ENCODE peak calls at places on chromosomes 11 and 22, in four cellular contexts. M is H9, X is NT2/D1, U is MM.1S. V is an unnamed sample.
A peak's percentile ranks its signal among the peaks of the same experiment; 100 is the strongest.

GRCh38 chr22:49169074-49169744 is 658.5 kb downstream of the BRD1 start:
- DNase-seq in M (no peak), X (no peak), U (no peak), V (no peak)

GRCh38 chr22:29457730-29458129 is 19.3 kb downstream of the RFPL1 start:
- DNase-seq in U (peak; percentile 47), X (peak; percentile 54), M (peak; percentile 84), V (peak; percentile 70)

GRCh38 chr11:62732830-62733229 is 4.5 kb downstream of the TTC9C start:
- DNase-seq in X (no peak), U (peak; percentile 34), M (no peak), V (no peak)

GRCh38 chr11:111573821-111574249 is 28.4 kb upstream of the SIK2 start:
- DNase-seq in M (no peak), U (no peak), X (no peak), V (no peak)

GRCh38 chr11:31725176-31725575 is 85.9 kb downstream of the PAX6 start:
- DNase-seq in M (no peak), X (no peak), U (no peak), V (no peak)

GRCh38 chr11:44926036-44926435 is 24.6 kb downstream of the TP53I11 start:
- DNase-seq in U (no peak), X (no peak), M (no peak), V (no peak)

GRCh38 chr22:23925020-23925606 is 30.9 kb downstream of the MIF start:
- DNase-seq in X (no peak), U (no peak), M (no peak), V (no peak)

GRCh38 chr11:67057410-67057757 is 737 bp downstream of the RHOD start:
- DNase-seq in U (no peak), X (no peak), M (no peak), V (no peak)

GRCh38 chr11:47508595-47509555 is 44.1 kb downstream of the CELF1 start:
- DNase-seq in U (no peak), M (no peak), X (no peak), V (no peak)

GRCh38 chr11:46633291-46634217 is 16.2 kb downstream of the ATG13 start:
- DNase-seq in U (no peak), M (no peak), X (no peak), V (no peak)

GRCh38 chr11:67499808-67500793 is 5.1 kb downstream of the PITPNM1 start:
- DNase-seq in M (no peak), X (no peak), U (no peak), V (no peak)

GRCh38 chr22:43521716-43522115 is 109.9 kb downstream of the MPPED1 start:
- DNase-seq in X (no peak), M (no peak), U (no peak), V (no peak)

GRCh38 chr11:14518820-14519219 is 1.4 kb downstream of the PSMA1 start:
- DNase-seq in M (no peak), X (no peak), U (peak; percentile 26), V (no peak)

GRCh38 chr22:30160926-30161546 is 80.8 kb downstream of the HORMAD2 start:
- DNase-seq in X (no peak), U (no peak), M (no peak), V (no peak)

GRCh38 chr11:117443269-117444186 is 115.9 kb downstream of the CEP164 start:
- DNase-seq in X (peak; percentile 49), U (no peak), M (peak; percentile 86), V (peak; percentile 77)

GRCh38 chr22:39299829-39300178 is 19.6 kb downstream of the RPL3 start:
- DNase-seq in X (no peak), M (no peak), U (no peak), V (no peak)

GRCh38 chr11:75966546-75967287 is 151.7 kb downstream of the UVRAG start:
- DNase-seq in U (no peak), M (no peak), X (no peak), V (no peak)

GRCh38 chr11:20865161-20865560 is 195.8 kb downstream of the NELL1 start:
- DNase-seq in U (no peak), M (no peak), X (no peak), V (no peak)

GRCh38 chr11:102476812-102477211 is 24.2 kb upstream of the TMEM123 start:
- DNase-seq in U (peak; percentile 82), M (no peak), X (no peak), V (no peak)

GRCh38 chr11:75303544-75304224 is 47.8 kb downstream of the ARRB1 start:
- DNase-seq in U (no peak), X (no peak), M (peak; percentile 62), V (no peak)

GRCh38 chr11:10899542-10899830 is 41.6 kb upstream of the ZBED5 start:
- DNase-seq in X (no peak), M (no peak), U (no peak), V (no peak)

GRCh38 chr11:108466405-108466804 is 924 bp downstream of the C11orf65 start:
- DNase-seq in U (no peak), X (no peak), M (no peak), V (no peak)

GRCh38 chr11:41189711-41190477 is 269.6 kb downstream of the LRRC4C start:
- DNase-seq in U (no peak), M (no peak), X (no peak), V (no peak)

GRCh38 chr11:69734841-69735240 is 31.0 kb upstream of the FGF19 start:
- DNase-seq in M (no peak), U (no peak), X (no peak), V (no peak)

GRCh38 chr11:114928260-114928870 is 250.0 kb downstream of the NXPE2 start:
- DNase-seq in M (no peak), X (no peak), U (no peak), V (no peak)

GRCh38 chr22:31734512-31734911 is 15.4 kb downstream of the PRR14L start:
- DNase-seq in U (no peak), X (no peak), M (no peak), V (no peak)

GRCh38 chr22:38230108-38230825 is 28.5 kb downstream of the MAFF start:
- DNase-seq in M (peak; percentile 70), U (no peak), X (peak; percentile 18), V (no peak)

GRCh38 chr11:118569670-118570069 is 2.5 kb upstream of the ARCN1 start:
- DNase-seq in U (no peak), X (no peak), M (no peak), V (no peak)

GRCh38 chr11:124301482-124301881 is 12.3 kb downstream of the OR8D1 start:
- DNase-seq in U (no peak), M (no peak), X (no peak), V (no peak)

GRCh38 chr11:17508306-17508705 is 31.7 kb upstream of the ABCC8 start:
- DNase-seq in X (no peak), U (no peak), M (no peak), V (no peak)

GRCh38 chr11:86727105-86727504 is 54.7 kb upstream of the ME3 start:
- DNase-seq in X (no peak), U (no peak), M (no peak), V (no peak)

GRCh38 chr11:101390539-101390938 is 193.3 kb downstream of the TRPC6 start:
- DNase-seq in M (no peak), U (no peak), X (no peak), V (no peak)

GRCh38 chr11:18364495-18365047 is 29.8 kb upstream of the LDHA start:
- DNase-seq in M (no peak), X (no peak), U (no peak), V (no peak)

DNA sequence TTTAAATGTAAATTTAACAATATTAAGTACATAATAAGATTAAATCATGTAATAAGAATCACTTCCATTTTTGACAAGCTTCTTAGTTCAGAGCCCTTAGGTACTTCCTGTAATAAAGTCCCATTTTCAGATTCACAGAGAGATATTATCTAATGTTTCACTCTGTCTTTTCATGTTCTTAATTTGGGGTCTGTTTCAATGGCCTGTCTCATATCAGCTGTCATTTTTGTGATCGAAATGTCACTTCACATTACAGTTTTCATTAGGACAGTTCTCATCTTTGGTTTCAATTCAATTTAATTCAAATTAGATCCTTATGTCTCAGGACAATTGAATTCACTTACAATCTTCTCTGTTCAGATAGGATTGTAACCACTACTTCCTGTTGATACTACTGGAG is 22.6 kb upstream of the OLFML1 start:
- DNase-seq in U (no peak), X (no peak), M (no peak), V (no peak)
- H3K9ac ChIP-seq in U (no peak overlapping the region), X (no peak overlapping the region), M (no peak overlapping the region), V (no peak overlapping the region)

GRCh38 chr11:27697679-27698275 is 2.5 kb downstream of the BDNF start:
- DNase-seq in U (no peak), X (no peak), M (no peak), V (no peak)
- H3K9ac ChIP-seq in U (no peak overlapping the region), X (no peak overlapping the region), M (no peak overlapping the region), V (no peak overlapping the region)

GRCh38 chr11:954392-955144 is 28.9 kb downstream of the AP2A2 start:
- DNase-seq in M (no peak), U (no peak), X (no peak), V (no peak)
- H3K9ac ChIP-seq in M (no peak overlapping the region), U (no peak overlapping the region), X (peak overlapping the region; percentile 58), V (no peak overlapping the region)

GRCh38 chr11:1693327-1694063 is 3.5 kb upstream of the KRTAP5-6 start:
- DNase-seq in X (peak; percentile 66), M (peak; percentile 86), U (peak; percentile 52), V (peak; percentile 56)
- H3K9ac ChIP-seq in X (peak overlapping the region; percentile 93), M (no peak overlapping the region), U (peak overlapping the region; percentile 10), V (peak overlapping the region; percentile 5)

V was measured in H1.